ENCODE peak calls at places on chromosomes 3 and 15, in five cellular contexts. One of them, this sample, is unnamed.

GRCh38 chr3:12994357-12994606 is 78.9 kb downstream of the IQSEC1 start:
- DNase-seq in T1000: no peak
- DNase-seq in coronary artery: no peak
- DNase-seq in endodermal cell: no peak
- DNase-seq in iPS DF 19.7: no peak
- DNase-seq in this sample: no peak

GRCh38 chr3:172550347-172550943 is 27.2 kb upstream of the TNFSF10 start:
- DNase-seq in coronary artery: no peak
- DNase-seq in endodermal cell: no peak
- DNase-seq in T1000: peak
- DNase-seq in iPS DF 19.7: no peak
- DNase-seq in this sample: peak

GRCh38 chr15:40456299-40456712 is 14.5 kb upstream of the CHST14 start:
- DNase-seq in endodermal cell: no peak
- DNase-seq in T1000: no peak
- DNase-seq in iPS DF 19.7: no peak
- DNase-seq in coronary artery: no peak
- DNase-seq in this sample: no peak

GRCh38 chr3:42501321-42501680 is 1.1 kb upstream of the VIPR1 start:
- DNase-seq in T1000: no peak
- DNase-seq in iPS DF 19.7: no peak
- DNase-seq in endodermal cell: no peak
- DNase-seq in coronary artery: peak
- DNase-seq in this sample: peak

GRCh38 chr15:31308185-31308639 is 18.4 kb upstream of the KLF13 start:
- DNase-seq in T1000: no peak
- DNase-seq in iPS DF 19.7: no peak
- DNase-seq in coronary artery: no peak
- DNase-seq in endodermal cell: peak
- DNase-seq in this sample: no peak

GRCh38 chr15:35753486-35753885 is 207.5 kb upstream of the DPH6 start:
- DNase-seq in coronary artery: no peak
- DNase-seq in T1000: no peak
- DNase-seq in endodermal cell: no peak
- DNase-seq in iPS DF 19.7: no peak
- DNase-seq in this sample: no peak

GRCh38 chr3:114449271-114450007 is 155.6 kb downstream of the TIGIT start:
- DNase-seq in coronary artery: no peak
- DNase-seq in T1000: no peak
- DNase-seq in iPS DF 19.7: no peak
- DNase-seq in endodermal cell: no peak
- DNase-seq in this sample: no peak

GRCh38 chr3:142213298-142213697 is 12.1 kb downstream of the GK5 start:
- DNase-seq in coronary artery: no peak
- DNase-seq in iPS DF 19.7: no peak
- DNase-seq in T1000: no peak
- DNase-seq in endodermal cell: no peak
- DNase-seq in this sample: no peak

GRCh38 chr15:52183562-52184173 is 7.5 kb downstream of the GNB5 start:
- DNase-seq in endodermal cell: peak
- DNase-seq in coronary artery: no peak
- DNase-seq in iPS DF 19.7: no peak
- DNase-seq in T1000: no peak
- DNase-seq in this sample: no peak

GRCh38 chr3:113623324-113623723 is 73.1 kb downstream of the USF3 start:
- DNase-seq in T1000: no peak
- DNase-seq in iPS DF 19.7: peak
- DNase-seq in coronary artery: no peak
- DNase-seq in endodermal cell: peak
- DNase-seq in this sample: no peak

GRCh38 chr3:187992609-187993008 is 161.3 kb upstream of the LPP start:
- DNase-seq in coronary artery: no peak
- DNase-seq in iPS DF 19.7: no peak
- DNase-seq in T1000: no peak
- DNase-seq in endodermal cell: no peak
- DNase-seq in this sample: no peak

GRCh38 chr3:37964716-37965115 is 25.9 kb upstream of the VILL start:
- DNase-seq in T1000: no peak
- DNase-seq in iPS DF 19.7: no peak
- DNase-seq in endodermal cell: no peak
- DNase-seq in coronary artery: no peak
- DNase-seq in this sample: no peak

GRCh38 chr3:45477026-45477725 is 88.8 kb downstream of the LARS2 start:
- DNase-seq in T1000: no peak
- DNase-seq in endodermal cell: no peak
- DNase-seq in coronary artery: no peak
- DNase-seq in iPS DF 19.7: no peak
- DNase-seq in this sample: no peak

GRCh38 chr3:113979916-113980315 is 32.1 kb downstream of the ZDHHC23 start:
- DNase-seq in iPS DF 19.7: no peak
- DNase-seq in coronary artery: no peak
- DNase-seq in T1000: no peak
- DNase-seq in endodermal cell: no peak
- DNase-seq in this sample: no peak

This sample was measured in SJSA1.